ENCODE peak calls at places on chromosomes 16 and 17, in four cellular contexts. G, Y, C and V are unnamed samples.

GRCh38 chr17:83034525-83034924 is 44.9 kb upstream of the METRNL start:
- DNase-seq in C (no peak), G (no peak), Y (no peak), V (no peak)

GRCh38 chr17:20084621-20085282 is 75.6 kb downstream of the SPECC1 start:
- DNase-seq in G (no peak), C (no peak), Y (no peak), V (no peak)

GRCh38 chr16:85617948-85618347 is 4.8 kb downstream of the GSE1 start:
- DNase-seq in C (no peak), Y (no peak), G (no peak), V (no peak)

GRCh38 chr17:31448467-31449077 is 57.1 kb downstream of the RAB11FIP4 start:
- DNase-seq in Y (no peak), C (no peak), G (no peak), V (no peak)

GRCh38 chr17:1413281-1413791 is 13.3 kb upstream of the YWHAE start:
- DNase-seq in G (no peak), Y (no peak), C (peak; percentile 77), V (no peak)

GRCh38 chr16:73949574-73950348 is 346.9 kb upstream of the PSMD7 start:
- DNase-seq in C (no peak), G (no peak), Y (no peak), V (no peak)

GRCh38 chr16:85470873-85471272 is 142.2 kb upstream of the GSE1 start:
- DNase-seq in Y (no peak), G (no peak), C (no peak), V (no peak)

GRCh38 chr17:81228420-81228819 is 5.7 kb upstream of the CEP131 start:
- DNase-seq in Y (no peak), C (no peak), G (no peak), V (no peak)

GRCh38 chr16:87017388-87018012 is 299.7 kb downstream of the C16orf95 start:
- DNase-seq in G (no peak), Y (no peak), C (no peak), V (peak; percentile 18)

GRCh38 chr16:11639008-11639562 is 29.2 kb upstream of the SNN start:
- DNase-seq in C (no peak), Y (no peak), G (no peak), V (no peak)

GRCh38 chr17:50423553-50424159 is 2.4 kb upstream of the ACSF2 start:
- DNase-seq in Y (no peak), G (no peak), C (peak; percentile 92), V (no peak)

GRCh38 chr16:57763290-57764005 is 27.9 kb downstream of the KATNB1 start:
- DNase-seq in Y (no peak), C (no peak), G (no peak), V (no peak)
- H3K4me1 ChIP-seq in Y (no peaks in the 10 kb centered on the region), C (no peaks in the 10 kb centered on the region), G (no peaks in the 10 kb centered on the region), V (peaks cover 34% of the 10 kb centered on the region)

GRCh38 chr17:51580869-51581268 is 320.5 kb downstream of the UTP18 start:
- DNase-seq in G (no peak), C (no peak), Y (no peak), V (no peak)

GRCh38 chr17:51588063-51588462 is 327.7 kb downstream of the UTP18 start:
- DNase-seq in Y (no peak), G (no peak), C (no peak), V (no peak)

GRCh38 chr17:51590071-51590470 is 329.7 kb downstream of the UTP18 start:
- DNase-seq in G (no peak), Y (no peak), C (no peak), V (no peak)

DNA sequence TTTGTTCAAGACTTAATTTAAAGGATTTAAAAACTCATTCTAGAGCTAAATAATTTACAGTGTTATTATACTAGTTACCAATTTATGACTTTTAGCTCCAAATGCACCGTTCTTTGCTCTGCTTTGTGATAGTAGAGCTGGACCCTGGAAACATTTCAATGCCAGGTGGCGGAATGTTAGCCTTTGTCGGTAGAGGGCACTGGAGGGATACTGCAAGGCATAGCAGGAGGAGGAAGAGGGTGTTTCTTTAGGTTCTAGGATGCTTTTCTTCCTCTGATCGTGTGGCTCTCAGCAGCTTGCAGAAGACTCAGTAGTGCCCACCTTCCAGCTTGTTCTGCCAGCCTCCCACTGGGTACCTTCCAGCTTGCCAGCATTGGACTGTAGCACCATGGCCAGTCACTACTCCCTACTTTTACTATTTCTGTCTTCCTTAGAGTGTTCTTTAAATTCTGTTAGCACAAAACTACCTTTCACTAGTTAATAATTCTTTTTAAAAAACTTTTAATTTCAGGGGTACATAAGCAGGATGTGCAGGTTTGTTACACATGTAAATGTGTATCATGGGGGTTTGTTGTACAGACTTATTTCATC is 325.3 kb downstream of the UTP18 start:
- DNase-seq in C (peak; percentile 30), G (peak; percentile 9), Y (no peak), V (no peak)
- TF ChIP-seq SUZ12 in C (no peak), G (no peak), Y (no peak), V (no peak)

GRCh38 chr17:43044024-43044423 is 19.0 kb downstream of the RND2 start:
- DNase-seq in C (no peak), Y (no peak), G (no peak), V (no peak)
- H3K4me3 ChIP-seq in C (no peak overlapping the region), Y (no peak overlapping the region), G (no peak overlapping the region), V (no peak overlapping the region)

DNA sequence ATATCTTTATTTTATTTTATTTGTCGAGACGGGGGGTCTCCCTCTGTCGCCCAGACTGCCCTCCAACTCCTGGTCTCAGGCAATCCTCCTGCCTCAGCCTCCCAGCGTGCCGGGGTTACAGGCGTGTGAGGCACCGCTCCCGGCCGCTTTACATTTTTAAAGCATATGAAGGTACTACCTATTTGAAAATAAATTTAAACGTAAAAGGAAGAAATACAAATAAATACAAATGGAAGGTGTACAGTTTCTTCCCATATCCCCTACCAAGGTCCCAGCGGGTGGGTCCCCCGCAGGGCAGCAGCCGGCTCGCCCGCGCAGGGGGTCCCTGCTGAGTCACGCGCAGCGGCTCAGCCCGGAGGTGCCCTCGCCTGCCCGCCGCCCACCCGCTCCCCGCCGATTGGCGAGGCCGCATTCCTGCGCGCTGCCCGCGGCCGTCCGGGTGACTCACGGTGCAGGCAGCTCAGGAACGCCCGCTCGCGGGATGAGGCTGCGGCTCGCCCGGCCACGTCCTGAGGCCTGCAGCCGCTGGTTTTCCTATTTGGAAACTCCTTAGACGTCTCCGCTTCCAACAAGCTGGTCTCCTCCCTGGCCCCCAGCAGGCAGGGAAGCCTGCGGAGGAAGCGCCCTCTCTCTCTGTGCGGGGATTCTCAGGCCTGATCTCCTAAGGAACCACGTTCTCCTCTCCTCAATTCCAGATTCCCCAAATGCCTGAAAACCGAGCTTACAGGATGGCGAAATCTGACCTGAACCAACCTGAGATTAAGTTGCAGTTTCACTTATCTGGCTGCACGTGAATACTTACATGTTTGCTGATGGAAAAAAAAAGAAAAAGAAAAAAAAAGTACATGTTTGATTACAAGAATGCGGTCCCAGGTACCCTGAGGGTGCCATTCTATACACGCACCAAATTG is 54.8 kb upstream of the MAP3K14 start:
- DNase-seq in G (peak; percentile 84), Y (no peak), C (peak; percentile 89), V (peak; percentile 87)
- H3K4me1 ChIP-seq in G (peaks cover 8% of the 10 kb centered on the region), Y (peaks cover 33% of the 10 kb centered on the region), C (peaks cover 47% of the 10 kb centered on the region), V (peaks cover 22% of the 10 kb centered on the region)

DNA sequence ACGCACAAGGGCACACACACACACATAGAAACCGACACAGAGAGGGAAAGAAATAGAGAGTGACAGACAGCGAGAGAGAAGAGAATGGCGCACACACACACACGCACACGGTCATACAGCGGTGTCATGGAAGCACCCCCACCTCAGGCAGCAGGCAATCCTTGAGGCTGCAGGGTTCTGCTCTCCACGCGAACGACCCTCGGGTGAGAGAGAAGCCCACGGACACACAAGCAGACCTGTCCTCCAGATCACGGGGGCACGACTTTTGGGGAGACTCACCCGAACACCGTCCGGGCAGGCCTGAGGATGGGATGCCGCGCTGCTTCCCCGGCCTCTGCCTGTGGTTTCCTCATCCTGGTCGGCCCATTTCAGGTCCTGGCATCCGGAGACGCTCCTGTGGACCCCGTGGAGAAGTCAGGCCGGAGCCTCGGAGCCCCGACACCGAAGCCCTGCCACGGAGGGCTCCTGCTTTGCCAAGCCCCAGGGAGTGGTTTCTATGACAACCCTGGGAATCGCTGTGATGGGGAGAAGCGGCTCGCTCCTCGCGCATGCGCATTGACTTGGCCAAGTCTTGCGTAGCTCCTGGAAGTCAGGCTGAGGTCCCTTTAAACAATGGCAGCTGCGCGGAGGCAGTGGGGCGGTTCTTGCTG is 118.2 kb upstream of the KCNJ18 start:
- DNase-seq in C (no peak), Y (no peak), G (no peak), V (no peak)
- TF ChIP-seq SUZ12 in C (no peak), Y (no peak), G (no peak), V (no peak)

GRCh38 chr17:42411321-42411820 is 11.7 kb downstream of the CAVIN1 start:
- DNase-seq in G (no peak), C (no peak), Y (no peak), V (no peak)
- H3K4me3 ChIP-seq in G (no peak overlapping the region), C (no peak overlapping the region), Y (no peak overlapping the region), V (no peak overlapping the region)

GRCh38 chr17:47906443-47906842 is 10.4 kb downstream of the SP2 start:
- DNase-seq in C (no peak), Y (no peak), G (no peak), V (no peak)
- H3K4me1 ChIP-seq in C (peaks cover 41% of the 10 kb centered on the region), Y (no peaks in the 10 kb centered on the region), G (peaks cover 10% of the 10 kb centered on the region), V (peaks cover 18% of the 10 kb centered on the region)